ENCODE peak calls at places on chromosome 19, in six cellular contexts. I, W, N, R, Y and M are unnamed samples.
A peak's percentile ranks its signal among the peaks of the same experiment; 100 is the strongest.

GRCh38 chr19:8233370-8233769 is 24.2 kb downstream of the CERS4 start:
- DNase-seq in I (no peak), W (no peak), N (no peak), R (no peak), Y (peak; percentile 8), M (no peak)

GRCh38 chr19:46896076-46896794 is 35.4 kb downstream of the ARHGAP35 start:
- DNase-seq in I (no peak), W (peak; percentile 24), N (no peak), R (no peak), Y (no peak), M (no peak)

GRCh38 chr19:49554701-49555181 is 25.6 kb downstream of the NOSIP start:
- DNase-seq in I (no peak), W (no peak), N (no peak), R (no peak), Y (no peak), M (peak; percentile 90)

GRCh38 chr19:12944064-12944674 is 1.5 kb upstream of the RAD23A start:
- DNase-seq in I (no peak), W (no peak), N (no peak), R (no peak), Y (no peak), M (no peak)

GRCh38 chr19:39369200-39369599 is 21.7 kb downstream of the PAF1 start:
- DNase-seq in I (no peak), W (no peak), N (no peak), R (no peak), Y (no peak), M (no peak)

GRCh38 chr19:15629003-15629880 is 11.5 kb upstream of the CYP4F3 start:
- DNase-seq in I (peak; percentile 54), W (no peak), N (peak; percentile 80), R (peak; percentile 88), Y (peak; percentile 88), M (peak; percentile 63)

GRCh38 chr19:8631425-8631819 is 989 bp downstream of the NFILZ start:
- DNase-seq in I (no peak), W (no peak), N (no peak), R (no peak), Y (peak; percentile 40), M (no peak)

GRCh38 chr19:22261596-22261995 is 24.6 kb upstream of the ZNF729 start:
- DNase-seq in I (no peak), W (no peak), N (no peak), R (no peak), Y (no peak), M (no peak)

GRCh38 chr19:55546822-55547614 is 1.7 kb upstream of the SBK3 start:
- DNase-seq in I (no peak), W (no peak), N (no peak), R (no peak), Y (peak; percentile 75), M (no peak)

GRCh38 chr19:30086916-30087315 is 144.9 kb downstream of the URI1 start:
- DNase-seq in I (no peak), W (no peak), N (no peak), R (no peak), Y (no peak), M (no peak)

GRCh38 chr19:5001547-5002131 is 32.7 kb downstream of the KDM4B start:
- DNase-seq in I (no peak), W (no peak), N (peak; percentile 12), R (no peak), Y (peak; percentile 80), M (peak; percentile 46)

GRCh38 chr19:16886305-16886880 is 2.4 kb upstream of the F2RL3 start:
- DNase-seq in I (no peak), W (no peak), N (no peak), R (no peak), Y (peak; percentile 68), M (no peak)

GRCh38 chr19:48905664-48906063 is 5.6 kb downstream of the NUCB1 start:
- DNase-seq in I (no peak), W (no peak), N (no peak), R (no peak), Y (no peak), M (no peak)

GRCh38 chr19:34662919-34663318 is 14.0 kb downstream of the SCGB2B2 start:
- DNase-seq in I (no peak), W (no peak), N (peak; percentile 57), R (no peak), Y (peak; percentile 33), M (peak; percentile 90)

GRCh38 chr19:16185925-16186234 is 670 bp downstream of the FAM32A start:
- DNase-seq in I (no peak), W (no peak), N (no peak), R (no peak), Y (no peak), M (peak; percentile 10)

GRCh38 chr19:51164215-51164614 is 22.1 kb downstream of the SIGLEC7 start:
- DNase-seq in I (no peak), W (no peak), N (no peak), R (no peak), Y (no peak), M (no peak)

GRCh38 chr19:9995999-9996398 is 14.3 kb downstream of the COL5A3 start:
- DNase-seq in I (no peak), W (no peak), N (no peak), R (no peak), Y (no peak), M (no peak)

GRCh38 chr19:18650048-18650435 is 13.2 kb downstream of the KLHL26 start:
- DNase-seq in I (no peak), W (no peak), N (no peak), R (no peak), Y (peak; percentile 68), M (no peak)

GRCh38 chr19:55554749-55555152 is 9.4 kb upstream of the SBK3 start:
- DNase-seq in I (no peak), W (no peak), N (no peak), R (no peak), Y (no peak), M (no peak)

GRCh38 chr19:14354445-14354844 is 26.8 kb upstream of the ADGRE5 start:
- DNase-seq in I (no peak), W (no peak), N (no peak), R (no peak), Y (no peak), M (peak; percentile 46)

GRCh38 chr19:35846038-35846668 is 6.2 kb downstream of the NPHS1 start:
- DNase-seq in I (peak; percentile 41), W (no peak), N (no peak), R (no peak), Y (peak; percentile 44), M (no peak)

GRCh38 chr19:2425622-2426581 is 1.5 kb downstream of the TIMM13 start:
- DNase-seq in I (no peak), W (no peak), N (no peak), R (no peak), Y (no peak), M (no peak)

GRCh38 chr19:45179063-45179847 is 671 bp downstream of the BLOC1S3 start:
- DNase-seq in I (no peak), W (no peak), N (peak; percentile 39), R (no peak), Y (peak; percentile 53), M (no peak)

GRCh38 chr19:34255546-34255945 is 1.2 kb downstream of the GARRE1 start:
- DNase-seq in I (no peak), W (no peak), N (no peak), R (no peak), Y (no peak), M (no peak)

GRCh38 chr19:12736854-12737665 is at the start of gene GET3:
- DNase-seq in I (peak; percentile 98), W (peak; percentile 99), N (peak; percentile 90), R (peak; percentile 62), Y (peak; percentile 93), M (peak; percentile 99)

GRCh38 chr19:36821758-36822157 is 16.4 kb downstream of the ZNF790 start:
- DNase-seq in I (no peak), W (no peak), N (no peak), R (no peak), Y (no peak), M (no peak)

GRCh38 chr19:18280247-18281081 is 958 bp downstream of the JUND start:
- DNase-seq in I (peak; percentile 73), W (peak; percentile 55), N (peak; percentile 88), R (peak; percentile 57), Y (peak; percentile 77), M (peak; percentile 78)

GRCh38 chr19:45115809-45116615 is 23.0 kb downstream of the PPP1R37 start:
- DNase-seq in I (no peak), W (peak; percentile 62), N (no peak), R (no peak), Y (no peak), M (no peak)

GRCh38 chr19:3249408-3249807 is 24.9 kb downstream of the CELF5 start:
- DNase-seq in I (no peak), W (no peak), N (no peak), R (no peak), Y (no peak), M (peak; percentile 29)

GRCh38 chr19:35557539-35558399 is 5.7 kb downstream of the ATP4A start:
- DNase-seq in I (no peak), W (no peak), N (peak; percentile 24), R (peak; percentile 31), Y (peak; percentile 74), M (no peak)

GRCh38 chr19:14440049-14440448 is 6.9 kb downstream of the PKN1 start:
- DNase-seq in I (no peak), W (no peak), N (peak; percentile 73), R (peak; percentile 58), Y (no peak), M (peak; percentile 80)

GRCh38 chr19:15453091-15453498 is 3.3 kb upstream of the WIZ start:
- DNase-seq in I (no peak), W (no peak), N (no peak), R (no peak), Y (peak; percentile 76), M (no peak)

GRCh38 chr19:45809643-45810159 is 5.4 kb downstream of the RSPH6A start:
- DNase-seq in I (no peak), W (peak; percentile 91), N (no peak), R (no peak), Y (no peak), M (no peak)

GRCh38 chr19:1365964-1366695 is 17.6 kb upstream of the NDUFS7 start:
- DNase-seq in I (peak; percentile 26), W (no peak), N (no peak), R (no peak), Y (no peak), M (no peak)